ENCODE peak calls at places on chromosomes 1 and 21, in four cellular contexts. R is H9, C is ascending aorta, Y is upper lobe of right lung. X is an unnamed sample. For H3K4me1, the result is how much of the 10 kb centered on the place peaks cover.

GRCh38 chr1:223141021-223141420 is 2.0 kb downstream of the TLR5 start:
- DNase-seq in R (no peak), C (no peak), Y (no peak), X (no peak)

GRCh38 chr1:7366955-7367665 is 404.0 kb upstream of the VAMP3 start:
- DNase-seq in Y (no peak), R (no peak), C (no peak), X (no peak)

GRCh38 chr1:235102993-235103411 is 25.6 kb downstream of the TOMM20 start:
- DNase-seq in C (peak), R (no peak), Y (no peak), X (no peak)

GRCh38 chr1:206896261-206896660 is 982 bp upstream of the IL24 start:
- DNase-seq in R (no peak), C (no peak), Y (no peak), X (no peak)

GRCh38 chr1:159845751-159846531 is 16.5 kb downstream of the VSIG8 start:
- DNase-seq in C (no peak), Y (no peak), R (no peak), X (no peak)

GRCh38 chr1:28564310-28564709 is 11.4 kb downstream of the TRNAU1AP start:
- DNase-seq in R (no peak), C (no peak), Y (no peak), X (no peak)

GRCh38 chr1:22600071-22600816 is 36.2 kb upstream of the C1QA start:
- DNase-seq in Y (no peak), R (peak), C (no peak), X (no peak)

GRCh38 chr1:221987860-221988520 is 246.1 kb upstream of the DUSP10 start:
- DNase-seq in R (no peak), C (no peak), Y (no peak), X (no peak)

GRCh38 chr1:33257388-33257758 is 1.1 kb downstream of the ZNF362 start:
- DNase-seq in C (no peak), R (no peak), Y (no peak), X (no peak)

GRCh38 chr1:205933672-205934618 is 9.3 kb downstream of the SLC26A9 start:
- DNase-seq in C (no peak), R (no peak), Y (no peak), X (no peak)

GRCh38 chr21:26840912-26841311 is 4.3 kb downstream of the ADAMTS1 start:
- DNase-seq in R (no peak), C (peak), Y (no peak), X (peak)

GRCh38 chr21:33291686-33292085 is 25.5 kb downstream of the IL10RB start:
- DNase-seq in C (peak), R (no peak), Y (no peak), X (no peak)

GRCh38 chr1:227926216-227926791 is 21.4 kb downstream of the WNT9A start:
- DNase-seq in R (no peak), C (no peak), Y (no peak), X (no peak)

GRCh38 chr1:112533029-112533428 is 24.3 kb downstream of the WNT2B start:
- DNase-seq in C (no peak), Y (no peak), R (no peak), X (no peak)

GRCh38 chr1:45200906-45201500 is 5.4 kb downstream of the ZSWIM5 start:
- DNase-seq in Y (no peak), C (no peak), R (no peak), X (no peak)

GRCh38 chr1:54810144-54810942 is 9.2 kb upstream of the TTC22 start:
- DNase-seq in Y (peak), C (peak), R (peak), X (no peak)

GRCh38 chr21:8988696-8989095 is 1532.7 kb upstream of the TPTE start:
- DNase-seq in R (no peak), Y (no peak), C (no peak), X (no peak)

GRCh38 chr1:61056674-61057439 is 25.5 kb upstream of the NFIA start:
- DNase-seq in Y (peak), C (peak), R (no peak), X (no peak)

GRCh38 chr1:107536266-107536665 is 395.4 kb downstream of the NTNG1 start:
- DNase-seq in R (no peak), C (no peak), Y (no peak), X (no peak)

GRCh38 chr21:17461582-17461981 is 51.3 kb upstream of the CXADR start:
- DNase-seq in Y (no peak), R (no peak), C (no peak), X (no peak)

GRCh38 chr1:115077286-115077983 is 11.9 kb downstream of the TSPAN2 start:
- DNase-seq in C (no peak), R (no peak), Y (no peak), X (no peak)

GRCh38 chr1:226424228-226425003 is 16.5 kb upstream of the PARP1 start:
- DNase-seq in C (no peak), Y (no peak), R (no peak), X (no peak)

GRCh38 chr21:24224411-24224810 is 1382.9 kb downstream of the MRPL39 start:
- DNase-seq in R (no peak), C (no peak), Y (no peak), X (no peak)

GRCh38 chr21:31117046-31117916 is 79.0 kb upstream of the KRTAP19-8 start:
- DNase-seq in Y (no peak), R (no peak), C (no peak), X (no peak)

GRCh38 chr1:21833392-21833976 is 21.4 kb downstream of the LDLRAD2 start:
- DNase-seq in R (no peak), C (no peak), Y (no peak), X (no peak)

GRCh38 chr1:55479970-55480369 is 264.8 kb upstream of the USP24 start:
- DNase-seq in C (no peak), R (no peak), Y (no peak), X (no peak)

GRCh38 chr1:159214149-159214760 is 9.6 kb downstream of the ACKR1 start:
- DNase-seq in Y (no peak), R (peak), C (no peak), X (no peak)

GRCh38 chr1:16921391-16922185 is at the start of gene CROCC:
- DNase-seq in R (peak), C (no peak), Y (peak), X (no peak)

GRCh38 chr1:22261580-22261979 is 118.7 kb upstream of the WNT4 start:
- DNase-seq in Y (no peak), C (no peak), R (no peak), X (no peak)

GRCh38 chr1:60765204-60765603 is 317.2 kb upstream of the NFIA start:
- DNase-seq in C (no peak), Y (no peak), R (peak), X (no peak)

GRCh38 chr1:1883092-1883858 is 7.6 kb downstream of the GNB1 start:
- DNase-seq in C (no peak), R (no peak), Y (no peak), X (no peak)

GRCh38 chr1:1879942-1880341 is 10.9 kb downstream of the GNB1 start:
- DNase-seq in R (no peak), Y (no peak), C (no peak), X (no peak)

GRCh38 chr1:1880617-1881312 is 10.1 kb downstream of the GNB1 start:
- DNase-seq in R (no peak), C (no peak), Y (no peak), X (no peak)

GRCh38 chr1:1877852-1878436 is 12.9 kb downstream of the GNB1 start:
- DNase-seq in Y (no peak), R (no peak), C (no peak), X (no peak)

GRCh38 chr1:1881727-1882126 is 9.2 kb downstream of the GNB1 start:
- DNase-seq in C (no peak), Y (no peak), R (no peak), X (no peak)
- H3K4me1 ChIP-seq in C (under half), Y (half or more), R (under half), X (half or more)

GRCh38 chr21:45480701-45481500 is 61.3 kb downstream of the SLC19A1 start:
- DNase-seq in Y (no peak), C (no peak), R (no peak), X (no peak)
- H3K4me1 ChIP-seq in Y (under half), C (under half), R (under half), X (under half)

DNA sequence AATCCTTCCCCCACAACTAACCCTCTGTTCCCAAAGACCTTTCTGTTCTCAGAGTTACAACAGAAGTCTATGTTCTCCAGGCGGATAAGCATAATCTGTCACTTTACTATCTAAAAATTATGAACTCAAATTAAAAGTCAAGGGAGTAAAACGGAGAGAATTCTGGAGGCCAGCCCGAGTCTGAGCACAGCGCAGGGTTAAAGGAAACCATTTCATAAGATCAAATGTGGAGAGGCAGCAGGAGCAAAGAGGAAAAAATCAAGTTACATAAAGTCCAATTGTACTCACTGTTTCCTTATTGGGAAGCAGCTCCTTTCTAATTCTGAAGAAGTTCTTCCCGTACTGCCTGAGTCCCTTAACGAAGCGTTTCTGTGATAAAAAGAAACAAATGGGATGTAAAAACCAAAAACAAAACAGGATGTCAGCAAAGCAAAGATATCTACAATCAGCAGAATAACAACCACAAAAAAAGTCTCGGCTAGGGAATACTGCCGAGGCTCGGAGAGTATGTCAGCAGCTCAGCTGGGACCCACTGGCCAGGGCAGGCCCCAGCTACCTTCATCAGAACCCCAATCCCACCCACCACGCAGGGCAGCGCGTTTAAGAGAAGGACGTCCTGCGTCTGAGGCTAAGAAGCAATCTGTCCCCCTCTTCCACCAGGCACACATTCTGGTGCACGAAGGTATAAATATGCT is 104.7 kb downstream of the SLC45A1 start:
- DNase-seq in C (no peak), Y (no peak), R (no peak), X (no peak)
- H3K4me1 ChIP-seq in C (under half), Y (half or more), R (under half), X (half or more)

GRCh38 chr1:152013664-152014237 is 20.1 kb upstream of the S100A10 start:
- DNase-seq in C (no peak), Y (no peak), R (peak), X (no peak)

GRCh38 chr1:152007047-152007446 is 13.4 kb upstream of the S100A10 start:
- DNase-seq in C (no peak), Y (no peak), R (no peak), X (no peak)

GRCh38 chr1:152005360-152005912 is 11.8 kb upstream of the S100A10 start:
- DNase-seq in R (no peak), C (no peak), Y (no peak), X (no peak)

GRCh38 chr1:152014943-152015342 is 21.3 kb upstream of the S100A10 start:
- DNase-seq in Y (no peak), R (no peak), C (no peak), X (no peak)

GRCh38 chr1:152009691-152010090 is 16.0 kb upstream of the S100A10 start:
- DNase-seq in R (no peak), Y (no peak), C (no peak), X (no peak)
- H3K4me1 ChIP-seq in R (under half), Y (under half), C (under half), X (under half)

DNA sequence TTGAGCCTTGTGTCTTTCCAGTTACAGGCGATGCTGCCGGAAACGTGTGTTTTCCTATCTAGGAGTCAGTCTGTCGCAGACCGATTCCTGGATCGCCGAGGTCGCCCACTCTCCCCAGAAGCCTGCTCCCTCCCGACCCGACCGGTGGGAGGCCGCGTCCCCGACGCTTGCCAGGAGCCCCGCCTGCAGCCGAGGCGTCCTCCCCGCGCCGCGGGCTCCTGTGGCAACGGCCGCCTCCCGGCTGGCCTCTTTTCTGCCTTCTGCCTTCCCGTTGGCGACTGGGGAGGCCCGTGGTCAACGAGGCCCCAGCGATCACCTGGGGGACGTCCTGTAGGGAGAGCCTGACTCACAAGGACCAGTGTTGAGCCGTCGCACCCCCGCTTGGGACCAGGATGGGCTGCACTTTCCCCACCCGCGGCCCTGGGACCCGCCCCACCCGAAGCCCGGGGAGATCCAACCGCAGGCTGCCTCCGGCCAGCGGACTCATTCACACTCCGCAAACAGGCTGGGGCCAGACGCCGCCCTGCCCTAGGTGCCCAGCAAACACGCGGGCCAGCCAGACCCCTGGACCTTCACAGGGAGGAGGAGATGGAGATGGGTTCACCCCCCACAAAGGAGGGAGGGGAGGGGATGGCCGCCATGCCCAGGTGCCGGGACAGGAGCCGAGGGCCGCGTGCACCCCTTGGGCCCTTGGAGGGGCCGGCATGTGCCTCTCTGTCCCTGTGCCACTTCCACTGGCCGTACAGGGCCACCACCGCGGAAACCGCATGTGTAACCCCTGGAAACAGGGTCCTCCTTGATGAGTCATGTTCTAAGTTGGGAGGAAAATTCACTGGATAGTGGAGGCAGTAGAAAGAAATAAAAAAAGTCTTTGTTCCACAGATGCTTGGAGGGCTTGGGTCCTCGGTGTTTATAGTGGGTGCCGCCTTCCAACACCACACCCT is 7.2 kb upstream of the COL6A1 start:
- DNase-seq in R (peak), Y (peak), C (peak), X (no peak)
- H3K4me1 ChIP-seq in R (under half), Y (under half), C (under half), X (half or more)

GRCh38 chr1:208235983-208236761 is 8.0 kb downstream of the PLXNA2 start:
- DNase-seq in Y (no peak), R (no peak), C (peak), X (no peak)
- H3K4me1 ChIP-seq in Y (half or more), R (under half), C (half or more), X (half or more)

GRCh38 chr1:59595774-59596173 is 219.0 kb upstream of the HOOK1 start:
- DNase-seq in C (no peak), R (no peak), Y (no peak), X (no peak)

GRCh38 chr1:59593798-59594790 is 220.7 kb upstream of the HOOK1 start:
- DNase-seq in Y (no peak), R (no peak), C (no peak), X (no peak)

GRCh38 chr1:59597420-59598199 is 217.1 kb upstream of the HOOK1 start:
- DNase-seq in C (no peak), Y (no peak), R (no peak), X (no peak)

GRCh38 chr1:59596432-59596831 is 218.3 kb upstream of the HOOK1 start:
- DNase-seq in C (no peak), Y (no peak), R (no peak), X (no peak)

GRCh38 chr1:59596956-59597355 is 217.8 kb upstream of the HOOK1 start:
- DNase-seq in Y (no peak), R (no peak), C (no peak), X (no peak)
- H3K4me1 ChIP-seq in Y (under half), R (under half), C (under half), X (under half)

GRCh38 chr1:11540773-11541160 is 61.8 kb downstream of the DISP3 start:
- DNase-seq in Y (no peak), C (no peak), R (no peak), X (no peak)

GRCh38 chr1:11539850-11540772 is 61.2 kb downstream of the DISP3 start:
- DNase-seq in R (no peak), C (no peak), Y (no peak), X (no peak)

GRCh38 chr1:11543392-11543791 is 64.4 kb downstream of the DISP3 start:
- DNase-seq in C (no peak), Y (no peak), R (no peak), X (no peak)

GRCh38 chr1:11541956-11542355 is 63.0 kb downstream of the DISP3 start:
- DNase-seq in Y (no peak), C (no peak), R (no peak), X (no peak)

DNA sequence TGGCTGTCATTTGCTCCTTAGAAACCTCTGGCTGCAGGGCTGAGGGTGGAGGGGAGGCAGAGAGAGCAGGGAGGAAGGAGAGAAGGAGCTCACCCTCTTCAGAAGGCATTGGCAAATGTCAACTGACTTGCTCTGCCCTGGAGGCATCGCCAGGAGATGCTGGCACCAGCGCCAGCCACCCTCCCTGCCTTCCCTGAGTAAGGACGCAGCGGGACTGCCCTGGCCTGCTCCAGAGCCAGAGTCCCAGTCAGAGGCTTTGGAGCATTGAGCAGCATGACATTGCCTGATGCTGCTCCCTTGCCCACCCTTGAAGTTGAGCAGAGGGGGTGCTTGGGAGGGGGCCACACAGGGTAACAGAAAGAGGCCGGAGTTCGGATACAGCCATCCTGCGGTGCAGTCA is 62.3 kb downstream of the DISP3 start:
- DNase-seq in R (no peak), Y (no peak), C (no peak), X (no peak)
- H3K4me1 ChIP-seq in R (under half), Y (under half), C (under half), X (under half)

GRCh38 chr1:30036229-30036547 is 687.2 kb downstream of the MATN1 start:
- DNase-seq in Y (no peak), R (no peak), C (no peak), X (no peak)
- H3K4me1 ChIP-seq in Y (under half), R (under half), C (under half), X (under half)